ENCODE peak calls at places on chromosomes 1 and 21, in five cellular contexts. One of them, this sample, is unnamed.
A peak's percentile ranks its signal among the peaks of the same experiment; 100 is the strongest.

GRCh38 chr21:22791376-22791775 is 1793.2 kb downstream of the NCAM2 start:
- DNase-seq in HTR-8/SVneo: no peak
- DNase-seq in stimulated activated CD4-positive, alpha-beta T cell treated with anti-CD3 and anti-CD28 coated beads, TNF-alpha, amount 100 ng/mL, for 4 hours: no peak
- DNase-seq in GM13977: no peak
- DNase-seq in aorta: no peak
- DNase-seq in this sample: no peak

GRCh38 chr21:43335119-43335518 is 91.8 kb downstream of the SIK1 start:
- DNase-seq in HTR-8/SVneo: no peak
- DNase-seq in stimulated activated CD4-positive, alpha-beta T cell treated with anti-CD3 and anti-CD28 coated beads, TNF-alpha, amount 100 ng/mL, for 4 hours: no peak
- DNase-seq in GM13977: no peak
- DNase-seq in aorta: no peak
- DNase-seq in this sample: no peak

GRCh38 chr1:20114021-20114648 is 5.2 kb downstream of the PLA2G2D start:
- DNase-seq in HTR-8/SVneo: no peak
- DNase-seq in stimulated activated CD4-positive, alpha-beta T cell treated with anti-CD3 and anti-CD28 coated beads, TNF-alpha, amount 100 ng/mL, for 4 hours: no peak
- DNase-seq in GM13977: no peak
- DNase-seq in aorta: no peak
- DNase-seq in this sample: no peak

GRCh38 chr1:97245682-97246081 is 524.1 kb downstream of the PTBP2 start:
- DNase-seq in HTR-8/SVneo: no peak
- DNase-seq in stimulated activated CD4-positive, alpha-beta T cell treated with anti-CD3 and anti-CD28 coated beads, TNF-alpha, amount 100 ng/mL, for 4 hours: no peak
- DNase-seq in GM13977: no peak
- DNase-seq in aorta: no peak
- DNase-seq in this sample: no peak

GRCh38 chr1:233707153-233707905 is 93.4 kb downstream of the KCNK1 start:
- DNase-seq in HTR-8/SVneo: peak; percentile 67
- DNase-seq in stimulated activated CD4-positive, alpha-beta T cell treated with anti-CD3 and anti-CD28 coated beads, TNF-alpha, amount 100 ng/mL, for 4 hours: no peak
- DNase-seq in GM13977: no peak
- DNase-seq in aorta: no peak
- DNase-seq in this sample: no peak

GRCh38 chr1:51969038-51969705 is 21.3 kb downstream of the RAB3B start:
- DNase-seq in HTR-8/SVneo: no peak
- DNase-seq in stimulated activated CD4-positive, alpha-beta T cell treated with anti-CD3 and anti-CD28 coated beads, TNF-alpha, amount 100 ng/mL, for 4 hours: no peak
- DNase-seq in GM13977: no peak
- DNase-seq in aorta: no peak
- DNase-seq in this sample: no peak

GRCh38 chr1:2255420-2256369 is 27.6 kb downstream of the SKI start:
- DNase-seq in HTR-8/SVneo: peak; percentile 53
- DNase-seq in stimulated activated CD4-positive, alpha-beta T cell treated with anti-CD3 and anti-CD28 coated beads, TNF-alpha, amount 100 ng/mL, for 4 hours: peak; percentile 63
- DNase-seq in GM13977: peak; percentile 71
- DNase-seq in aorta: no peak
- DNase-seq in this sample: no peak

GRCh38 chr1:60898987-60899386 is 183.4 kb upstream of the NFIA start:
- DNase-seq in HTR-8/SVneo: no peak
- DNase-seq in stimulated activated CD4-positive, alpha-beta T cell treated with anti-CD3 and anti-CD28 coated beads, TNF-alpha, amount 100 ng/mL, for 4 hours: no peak
- DNase-seq in GM13977: no peak
- DNase-seq in aorta: no peak
- DNase-seq in this sample: no peak

GRCh38 chr1:6059866-6060265 is 14.2 kb downstream of the KCNAB2 start:
- DNase-seq in HTR-8/SVneo: peak; percentile 21
- DNase-seq in stimulated activated CD4-positive, alpha-beta T cell treated with anti-CD3 and anti-CD28 coated beads, TNF-alpha, amount 100 ng/mL, for 4 hours: no peak
- DNase-seq in GM13977: no peak
- DNase-seq in aorta: no peak
- DNase-seq in this sample: no peak

GRCh38 chr1:85142753-85143152 is 58.1 kb downstream of the SYDE2 start:
- DNase-seq in HTR-8/SVneo: no peak
- DNase-seq in stimulated activated CD4-positive, alpha-beta T cell treated with anti-CD3 and anti-CD28 coated beads, TNF-alpha, amount 100 ng/mL, for 4 hours: no peak
- DNase-seq in GM13977: no peak
- DNase-seq in aorta: no peak
- DNase-seq in this sample: no peak

GRCh38 chr1:4600615-4601460 is 53.6 kb upstream of the AJAP1 start:
- DNase-seq in HTR-8/SVneo: no peak
- DNase-seq in stimulated activated CD4-positive, alpha-beta T cell treated with anti-CD3 and anti-CD28 coated beads, TNF-alpha, amount 100 ng/mL, for 4 hours: no peak
- DNase-seq in GM13977: no peak
- DNase-seq in aorta: no peak
- DNase-seq in this sample: peak; percentile 43

GRCh38 chr1:62725255-62725654 is 37.1 kb upstream of the DOCK7 start:
- DNase-seq in HTR-8/SVneo: no peak
- DNase-seq in stimulated activated CD4-positive, alpha-beta T cell treated with anti-CD3 and anti-CD28 coated beads, TNF-alpha, amount 100 ng/mL, for 4 hours: no peak
- DNase-seq in GM13977: peak; percentile 21
- DNase-seq in aorta: no peak
- DNase-seq in this sample: no peak

GRCh38 chr1:185670187-185670627 is 64.0 kb upstream of the HMCN1 start:
- DNase-seq in HTR-8/SVneo: no peak
- DNase-seq in stimulated activated CD4-positive, alpha-beta T cell treated with anti-CD3 and anti-CD28 coated beads, TNF-alpha, amount 100 ng/mL, for 4 hours: peak; percentile 13
- DNase-seq in GM13977: no peak
- DNase-seq in aorta: no peak
- DNase-seq in this sample: no peak

GRCh38 chr1:95503371-95504145 is 269.5 kb downstream of the RWDD3 start:
- DNase-seq in HTR-8/SVneo: no peak
- DNase-seq in stimulated activated CD4-positive, alpha-beta T cell treated with anti-CD3 and anti-CD28 coated beads, TNF-alpha, amount 100 ng/mL, for 4 hours: no peak
- DNase-seq in GM13977: no peak
- DNase-seq in aorta: no peak
- DNase-seq in this sample: no peak

GRCh38 chr1:216175714-216176113 is 247.5 kb downstream of the USH2A start:
- DNase-seq in HTR-8/SVneo: no peak
- DNase-seq in stimulated activated CD4-positive, alpha-beta T cell treated with anti-CD3 and anti-CD28 coated beads, TNF-alpha, amount 100 ng/mL, for 4 hours: no peak
- DNase-seq in GM13977: no peak
- DNase-seq in aorta: no peak
- DNase-seq in this sample: no peak

GRCh38 chr1:15952317-15953258 is 23.3 kb downstream of the ZBTB17 start:
- DNase-seq in HTR-8/SVneo: peak; percentile 84
- DNase-seq in stimulated activated CD4-positive, alpha-beta T cell treated with anti-CD3 and anti-CD28 coated beads, TNF-alpha, amount 100 ng/mL, for 4 hours: no peak
- DNase-seq in GM13977: no peak
- DNase-seq in aorta: no peak
- DNase-seq in this sample: peak; percentile 67

GRCh38 chr1:74534241-74534640 is 21.8 kb upstream of the LRRC53 start:
- DNase-seq in HTR-8/SVneo: no peak
- DNase-seq in stimulated activated CD4-positive, alpha-beta T cell treated with anti-CD3 and anti-CD28 coated beads, TNF-alpha, amount 100 ng/mL, for 4 hours: no peak
- DNase-seq in GM13977: no peak
- DNase-seq in aorta: no peak
- DNase-seq in this sample: no peak

GRCh38 chr1:175768610-175769009 is 25.2 kb upstream of the TNR start:
- DNase-seq in HTR-8/SVneo: no peak
- DNase-seq in stimulated activated CD4-positive, alpha-beta T cell treated with anti-CD3 and anti-CD28 coated beads, TNF-alpha, amount 100 ng/mL, for 4 hours: no peak
- DNase-seq in GM13977: no peak
- DNase-seq in aorta: no peak
- DNase-seq in this sample: no peak

GRCh38 chr1:238658766-238659165 is 727.6 kb upstream of the CHRM3 start:
- DNase-seq in HTR-8/SVneo: peak; percentile 46
- DNase-seq in stimulated activated CD4-positive, alpha-beta T cell treated with anti-CD3 and anti-CD28 coated beads, TNF-alpha, amount 100 ng/mL, for 4 hours: no peak
- DNase-seq in GM13977: no peak
- DNase-seq in aorta: no peak
- DNase-seq in this sample: no peak

GRCh38 chr1:214264196-214264595 is 16.8 kb upstream of the SMYD2 start:
- DNase-seq in HTR-8/SVneo: no peak
- DNase-seq in stimulated activated CD4-positive, alpha-beta T cell treated with anti-CD3 and anti-CD28 coated beads, TNF-alpha, amount 100 ng/mL, for 4 hours: no peak
- DNase-seq in GM13977: no peak
- DNase-seq in aorta: no peak
- DNase-seq in this sample: no peak

GRCh38 chr1:174399211-174399610 is 48.6 kb upstream of the GPR52 start:
- DNase-seq in HTR-8/SVneo: no peak
- DNase-seq in stimulated activated CD4-positive, alpha-beta T cell treated with anti-CD3 and anti-CD28 coated beads, TNF-alpha, amount 100 ng/mL, for 4 hours: no peak
- DNase-seq in GM13977: no peak
- DNase-seq in aorta: no peak
- DNase-seq in this sample: no peak

GRCh38 chr1:180927348-180927747 is 14.7 kb downstream of the KIAA1614 start:
- DNase-seq in HTR-8/SVneo: no peak
- DNase-seq in stimulated activated CD4-positive, alpha-beta T cell treated with anti-CD3 and anti-CD28 coated beads, TNF-alpha, amount 100 ng/mL, for 4 hours: no peak
- DNase-seq in GM13977: no peak
- DNase-seq in aorta: no peak
- DNase-seq in this sample: no peak

GRCh38 chr1:226034482-226034881 is 28.0 kb upstream of the H3-3A start:
- DNase-seq in HTR-8/SVneo: no peak
- DNase-seq in stimulated activated CD4-positive, alpha-beta T cell treated with anti-CD3 and anti-CD28 coated beads, TNF-alpha, amount 100 ng/mL, for 4 hours: no peak
- DNase-seq in GM13977: no peak
- DNase-seq in aorta: peak; percentile 95
- DNase-seq in this sample: peak; percentile 91

GRCh38 chr1:110171134-110171733 is 20.9 kb downstream of the SLC6A17 start:
- DNase-seq in HTR-8/SVneo: no peak
- DNase-seq in stimulated activated CD4-positive, alpha-beta T cell treated with anti-CD3 and anti-CD28 coated beads, TNF-alpha, amount 100 ng/mL, for 4 hours: no peak
- DNase-seq in GM13977: no peak
- DNase-seq in aorta: no peak
- DNase-seq in this sample: no peak

GRCh38 chr1:83511327-83511726 is 487.6 kb downstream of the TTLL7 start:
- DNase-seq in HTR-8/SVneo: no peak
- DNase-seq in stimulated activated CD4-positive, alpha-beta T cell treated with anti-CD3 and anti-CD28 coated beads, TNF-alpha, amount 100 ng/mL, for 4 hours: no peak
- DNase-seq in GM13977: no peak
- DNase-seq in aorta: no peak
- DNase-seq in this sample: no peak

GRCh38 chr1:3922201-3922725 is 22.2 kb upstream of the C1orf174 start:
- DNase-seq in HTR-8/SVneo: no peak
- DNase-seq in stimulated activated CD4-positive, alpha-beta T cell treated with anti-CD3 and anti-CD28 coated beads, TNF-alpha, amount 100 ng/mL, for 4 hours: no peak
- DNase-seq in GM13977: no peak
- DNase-seq in aorta: no peak
- DNase-seq in this sample: no peak

GRCh38 chr1:91075233-91076135 is 53.6 kb upstream of the ZNF644 start:
- DNase-seq in HTR-8/SVneo: no peak
- DNase-seq in stimulated activated CD4-positive, alpha-beta T cell treated with anti-CD3 and anti-CD28 coated beads, TNF-alpha, amount 100 ng/mL, for 4 hours: no peak
- DNase-seq in GM13977: no peak
- DNase-seq in aorta: no peak
- DNase-seq in this sample: no peak

GRCh38 chr1:150176593-150176992 is 26.9 kb downstream of the PLEKHO1 start:
- DNase-seq in HTR-8/SVneo: no peak
- DNase-seq in stimulated activated CD4-positive, alpha-beta T cell treated with anti-CD3 and anti-CD28 coated beads, TNF-alpha, amount 100 ng/mL, for 4 hours: no peak
- DNase-seq in GM13977: no peak
- DNase-seq in aorta: no peak
- DNase-seq in this sample: no peak

GRCh38 chr1:205530116-205530515 is 25.6 kb downstream of the CDK18 start:
- DNase-seq in HTR-8/SVneo: no peak
- DNase-seq in stimulated activated CD4-positive, alpha-beta T cell treated with anti-CD3 and anti-CD28 coated beads, TNF-alpha, amount 100 ng/mL, for 4 hours: no peak
- DNase-seq in GM13977: no peak
- DNase-seq in aorta: no peak
- DNase-seq in this sample: no peak

GRCh38 chr21:44259082-44259705 is 2.5 kb downstream of the DNMT3L start:
- DNase-seq in HTR-8/SVneo: no peak
- DNase-seq in stimulated activated CD4-positive, alpha-beta T cell treated with anti-CD3 and anti-CD28 coated beads, TNF-alpha, amount 100 ng/mL, for 4 hours: no peak
- DNase-seq in GM13977: no peak
- DNase-seq in aorta: peak; percentile 59
- DNase-seq in this sample: no peak

GRCh38 chr1:7218210-7218832 is 433.1 kb downstream of the CAMTA1 start:
- DNase-seq in HTR-8/SVneo: peak; percentile 60
- DNase-seq in stimulated activated CD4-positive, alpha-beta T cell treated with anti-CD3 and anti-CD28 coated beads, TNF-alpha, amount 100 ng/mL, for 4 hours: no peak
- DNase-seq in GM13977: peak; percentile 59
- DNase-seq in aorta: no peak
- DNase-seq in this sample: no peak